ENCODE peak calls at places on chromosome 17, in six cellular contexts. J is neuronal stem cell, C is IMR-90, R is H9, X is H1, H is mesendoderm. O is an unnamed sample. For H3K79me1, the result is how much of the 10 kb centered on the place peaks cover.

GRCh38 chr17:75155191-75155601 is 884 bp upstream of the JPT1 start:
- DNase-seq in R (peak), C (no peak), X (no peak), H (peak), J (no peak), O (peak)

GRCh38 chr17:40303009-40303657 is 5.8 kb upstream of the RARA start:
- DNase-seq in R (no peak), C (peak), H (peak), J (no peak), X (no peak), O (peak)

GRCh38 chr17:66474258-66474657 is 171.8 kb downstream of the PRKCA start:
- DNase-seq in R (peak), X (no peak), J (no peak), C (no peak), H (peak), O (no peak)

GRCh38 chr17:67725232-67726206 is 7.8 kb downstream of the NOL11 start:
- DNase-seq in R (no peak), X (no peak), J (no peak), H (no peak), C (no peak), O (no peak)

GRCh38 chr17:28338056-28338768 is 2.7 kb downstream of the TNFAIP1 start:
- DNase-seq in J (no peak), C (peak), X (no peak), R (no peak), H (peak), O (no peak)

GRCh38 chr17:19383681-19384470 is 3.1 kb downstream of the MFAP4 start:
- DNase-seq in H (no peak), X (no peak), R (no peak), C (peak), J (no peak), O (no peak)

GRCh38 chr17:45775576-45776011 is 8.5 kb upstream of the CRHR1 start:
- DNase-seq in R (no peak), X (no peak), H (no peak), C (no peak), J (no peak), O (peak)

GRCh38 chr17:82465023-82465603 is 6.6 kb downstream of the NARF start:
- DNase-seq in X (no peak), C (no peak), H (no peak), J (no peak), R (no peak), O (no peak)

GRCh38 chr17:58302919-58303551 is 22.3 kb upstream of the MPO start:
- DNase-seq in J (no peak), H (no peak), R (peak), X (no peak), C (no peak), O (no peak)

GRCh38 chr17:9261059-9262029 is 240.0 kb downstream of the NTN1 start:
- DNase-seq in J (no peak), R (no peak), C (no peak), H (no peak), X (no peak), O (no peak)

GRCh38 chr17:33375783-33376182 is 82.7 kb upstream of the ASIC2 start:
- DNase-seq in X (no peak), R (no peak), J (no peak), H (no peak), C (no peak), O (no peak)

GRCh38 chr17:40558651-40559015 is 6.6 kb downstream of the CCR7 start:
- DNase-seq in R (no peak), X (no peak), J (no peak), C (no peak), H (no peak), O (no peak)

GRCh38 chr17:60934723-60935122 is 257.1 kb downstream of the BCAS3 start:
- DNase-seq in C (no peak), H (peak), X (no peak), R (peak), J (no peak), O (no peak)

GRCh38 chr17:266701-267656 is 85.5 kb upstream of the DOC2B start:
- DNase-seq in X (no peak), R (no peak), H (no peak), C (no peak), J (peak), O (no peak)

GRCh38 chr17:82238562-82239201 is 9.8 kb downstream of the SLC16A3 start:
- DNase-seq in H (no peak), X (no peak), C (peak), J (no peak), R (no peak), O (peak)

GRCh38 chr17:62965149-62965648 is 836 bp upstream of the TANC2 start:
- DNase-seq in C (peak), R (no peak), J (no peak), H (no peak), X (no peak), O (peak)

GRCh38 chr17:2724783-2725164 is 13.2 kb upstream of the CLUH start:
- DNase-seq in C (peak), H (peak), X (peak), R (peak), J (peak), O (peak)

GRCh38 chr17:47999612-48000011 is 28.7 kb downstream of the CDK5RAP3 start:
- DNase-seq in H (peak), J (no peak), C (peak), X (no peak), R (no peak), O (no peak)

GRCh38 chr17:33814852-33815251 is 440.2 kb upstream of the CCL2 start:
- DNase-seq in H (no peak), X (no peak), R (no peak), C (no peak), J (no peak), O (no peak)

GRCh38 chr17:82863941-82864720 is 24.3 kb upstream of the ZNF750 start:
- DNase-seq in X (no peak), C (peak), H (peak), J (no peak), R (no peak), O (peak)

GRCh38 chr17:77330602-77331081 is 189.9 kb downstream of the SEC14L1 start:
- DNase-seq in R (no peak), J (no peak), H (no peak), C (no peak), X (no peak), O (no peak)

GRCh38 chr17:35799942-35800341 is 4.5 kb upstream of the MMP28 start:
- DNase-seq in C (no peak), H (no peak), J (no peak), R (no peak), X (no peak), O (no peak)

GRCh38 chr17:41278176-41278955 is 2.9 kb downstream of the KRTAP9-7 start:
- DNase-seq in J (no peak), X (no peak), H (no peak), R (no peak), C (no peak), O (peak)

GRCh38 chr17:69672924-69673323 is 258.4 kb downstream of the MAP2K6 start:
- DNase-seq in C (peak), X (no peak), H (peak), R (no peak), J (no peak), O (peak)

GRCh38 chr17:19003966-19004600 is 481 bp downstream of the FAM83G start:
- DNase-seq in C (peak), X (no peak), J (peak), R (peak), H (peak), O (peak)

GRCh38 chr17:15031971-15032370 is 233.2 kb downstream of the PMP22 start:
- DNase-seq in H (no peak), X (no peak), R (no peak), J (no peak), C (no peak), O (no peak)

GRCh38 chr17:39916918-39917317 is 1.5 kb downstream of the GSDMB start:
- DNase-seq in R (no peak), H (peak), J (no peak), C (peak), X (no peak), O (no peak)

GRCh38 chr17:29835438-29836351 is 94.3 kb downstream of the SSH2 start:
- DNase-seq in R (no peak), C (peak), H (peak), X (no peak), J (no peak), O (peak)
- H3K4me2 ChIP-seq in R (no peak), C (no peak), H (no peak), X (no peak), J (no peak), O (no peak)

GRCh38 chr17:80677214-80677756 is 132.6 kb downstream of the RPTOR start:
- DNase-seq in J (no peak), C (no peak), R (no peak), H (no peak), X (no peak), O (no peak)

GRCh38 chr17:80679816-80680215 is 135.2 kb downstream of the RPTOR start:
- DNase-seq in R (peak), H (peak), X (no peak), J (no peak), C (no peak), O (no peak)

GRCh38 chr17:80676096-80676466 is 131.4 kb downstream of the RPTOR start:
- DNase-seq in X (no peak), H (no peak), C (no peak), J (no peak), R (no peak), O (no peak)

GRCh38 chr17:80676564-80676963 is 131.9 kb downstream of the RPTOR start:
- DNase-seq in X (no peak), J (no peak), R (no peak), H (no peak), C (no peak), O (no peak)

DNA sequence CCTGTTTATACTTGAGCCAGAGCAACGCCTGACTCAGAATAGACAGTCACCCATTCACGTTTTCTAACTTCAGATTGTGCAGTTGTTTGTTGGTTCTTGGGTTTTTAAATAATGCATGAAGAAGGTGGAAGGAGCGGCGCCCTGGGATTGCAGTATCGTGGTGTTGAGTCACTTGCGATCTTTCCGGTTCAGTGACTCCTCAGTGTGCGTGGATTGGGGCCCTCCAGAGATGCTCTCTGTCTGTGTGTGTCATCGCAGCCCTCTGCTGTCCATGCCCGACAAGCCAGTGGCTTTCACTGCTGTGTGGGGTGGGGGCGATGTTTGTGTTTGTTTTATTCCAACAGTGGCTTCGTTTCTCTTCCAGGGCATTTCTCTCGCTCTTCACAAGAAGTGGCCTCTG is 134.0 kb downstream of the RPTOR start:
- DNase-seq in J (no peak), C (peak), R (peak), X (no peak), H (peak), O (peak)
- H3K79me1 ChIP-seq in J (under half), C (half or more), R (under half), X (under half), H (under half), O (under half)

GRCh38 chr17:7626307-7626706 is 1.3 kb downstream of the SAT2 start:
- DNase-seq in J (no peak), H (no peak), C (no peak), X (no peak), R (no peak), O (no peak)
- H2AK5ac ChIP-seq in J (no peak), H (no peak), C (peak), X (no peak), R (no peak), O (no peak)

GRCh38 chr17:29707212-29707571 is 84.5 kb upstream of the CORO6 start:
- DNase-seq in C (no peak), H (no peak), J (no peak), X (no peak), R (no peak), O (no peak)
- H3K4me2 ChIP-seq in C (no peak), H (no peak), J (no peak), X (no peak), R (no peak), O (no peak)

DNA sequence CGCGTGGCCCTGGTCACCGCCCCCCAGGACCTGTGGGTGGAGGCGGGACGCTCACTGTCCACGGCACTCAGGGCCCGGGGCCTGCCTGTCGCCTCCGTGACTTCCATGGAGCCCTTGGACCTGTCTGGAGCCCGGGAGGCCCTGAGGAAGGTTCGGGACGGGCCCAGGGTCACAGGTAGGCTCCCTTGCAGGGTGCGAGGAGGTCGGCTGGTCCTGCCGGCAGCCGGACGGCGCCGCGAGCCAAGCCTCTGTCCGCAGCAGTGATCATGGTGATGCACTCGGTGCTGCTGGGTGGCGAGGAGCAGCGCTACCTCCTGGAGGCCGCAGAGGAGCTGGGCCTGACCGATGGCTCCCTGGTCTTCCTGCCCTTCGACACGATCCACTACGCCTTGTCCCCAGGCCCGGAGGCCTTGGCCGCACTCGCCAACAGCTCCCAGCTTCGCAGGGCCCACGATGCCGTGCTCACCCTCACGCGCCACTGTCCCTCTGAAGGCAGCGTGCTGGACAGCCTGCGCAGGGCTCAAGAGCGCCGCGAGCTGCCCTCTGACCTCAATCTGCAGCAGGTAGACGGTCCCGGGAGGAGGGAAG is 1.3 kb downstream of the GUCY2D start:
- DNase-seq in X (no peak), J (no peak), R (peak), C (no peak), H (no peak), O (no peak)
- H3K79me1 ChIP-seq in X (under half), J (under half), R (under half), C (under half), H (under half), O (under half)

GRCh38 chr17:50037321-50038107 is 18.4 kb upstream of the ITGA3 start:
- DNase-seq in C (peak), H (no peak), X (no peak), R (no peak), J (no peak), O (no peak)
- H2AK5ac ChIP-seq in C (peak), H (no peak), X (no peak), R (no peak), J (peak), O (no peak)

GRCh38 chr17:53680745-53681144 is 142.0 kb upstream of the KIF2B start:
- DNase-seq in C (no peak), H (no peak), R (no peak), X (no peak), J (no peak), O (no peak)
- H3K4me2 ChIP-seq in C (no peak), H (no peak), R (no peak), X (no peak), J (no peak), O (no peak)

GRCh38 chr17:6460531-6461161 is 16.4 kb downstream of the PIMREG start:
- DNase-seq in J (no peak), C (no peak), X (no peak), R (no peak), H (no peak), O (no peak)

GRCh38 chr17:6462692-6463091 is 18.4 kb downstream of the PIMREG start:
- DNase-seq in J (no peak), R (no peak), H (no peak), C (no peak), X (no peak), O (no peak)

GRCh38 chr17:6463616-6464445 is 19.6 kb downstream of the PIMREG start:
- DNase-seq in H (no peak), C (no peak), R (no peak), X (no peak), J (no peak), O (no peak)

GRCh38 chr17:6461246-6461645 is 17.0 kb downstream of the PIMREG start:
- DNase-seq in J (no peak), H (no peak), C (no peak), X (no peak), R (no peak), O (no peak)

GRCh38 chr17:6461792-6462524 is 17.7 kb downstream of the PIMREG start:
- DNase-seq in J (no peak), C (no peak), R (peak), H (peak), X (no peak), O (no peak)
- H3K79me1 ChIP-seq in J (under half), C (under half), R (under half), H (under half), X (under half), O (under half)

GRCh38 chr17:1716076-1716911 is 6.1 kb upstream of the TLCD2 start:
- DNase-seq in X (peak), H (peak), J (peak), R (peak), C (peak), O (peak)
- H2AK5ac ChIP-seq in X (no peak), H (peak), J (no peak), R (no peak), C (peak), O (peak)

O was measured in trophoblast cell.